ENCODE peak calls at places on chromosomes 2 and 18, in five cellular contexts. O is activated T-cell treated with anti-CD3 and anti-CD28 coated beads for 4 hours; R is DMS153; B is activated naive CD4-positive, alpha-beta T cell treated with anti-CD3 and anti-CD28 coated beads, Interleukin-2, amount 10 ng/mL, durations not matched to agents 7 days and 5 days; C is AG20443. I is an unnamed sample.

GRCh38 chr18:68714356-68714706 is 577 bp downstream of the TMX3 start:
- DNase-seq in B (peak), O (no peak), C (peak), R (no peak), I (no peak)

GRCh38 chr2:80338794-80339193 is 34.2 kb upstream of the LRRTM1 start:
- DNase-seq in O (no peak), C (no peak), B (no peak), R (no peak), I (no peak)

GRCh38 chr2:19187323-19188020 is 171.0 kb downstream of the OSR1 start:
- DNase-seq in R (no peak), B (no peak), O (no peak), C (peak), I (no peak)

GRCh38 chr2:159208449-159208848 is 78.1 kb downstream of the WDSUB1 start:
- DNase-seq in C (no peak), B (no peak), O (no peak), R (no peak), I (no peak)

GRCh38 chr2:55014962-55015939 is 35.0 kb downstream of the RTN4 start:
- DNase-seq in C (peak), R (no peak), B (peak), O (peak), I (peak)

GRCh38 chr18:76377359-76377756 is 117.7 kb downstream of the ZNF516 start:
- DNase-seq in R (no peak), B (no peak), O (no peak), C (no peak), I (no peak)

GRCh38 chr18:44682871-44683221 is 2.2 kb downstream of the SETBP1 start:
- DNase-seq in B (no peak), R (peak), C (no peak), O (no peak), I (no peak)

GRCh38 chr2:38740851-38741541 is 10.2 kb downstream of the SRSF7 start:
- DNase-seq in R (no peak), B (peak), O (no peak), C (peak), I (no peak)

GRCh38 chr18:9673296-9674251 is 34.5 kb upstream of the RAB31 start:
- DNase-seq in C (peak), R (peak), O (no peak), B (peak), I (no peak)

GRCh38 chr18:56505293-56505692 is 133.1 kb downstream of the TXNL1 start:
- DNase-seq in B (no peak), O (no peak), R (no peak), C (no peak), I (no peak)

GRCh38 chr2:95276244-95276887 is 2.1 kb downstream of the PROM2 start:
- DNase-seq in B (no peak), O (no peak), R (no peak), C (no peak), I (no peak)

GRCh38 chr2:30588891-30589495 is 141.9 kb downstream of the LCLAT1 start:
- DNase-seq in B (no peak), C (no peak), R (no peak), O (no peak), I (no peak)

GRCh38 chr2:100029460-100029859 is 112.9 kb downstream of the AFF3 start:
- DNase-seq in O (no peak), C (no peak), B (no peak), R (no peak), I (no peak)

GRCh38 chr2:149329068-149329467 is 1.3 kb upstream of the LYPD6 start:
- DNase-seq in C (peak), R (peak), O (no peak), B (no peak), I (no peak)

GRCh38 chr2:8539743-8540551 is 141.9 kb upstream of the ID2 start:
- DNase-seq in B (no peak), R (peak), O (no peak), C (no peak), I (no peak)

GRCh38 chr2:112488201-112488600 is 6.2 kb downstream of the TTL start:
- DNase-seq in B (no peak), C (no peak), O (no peak), R (no peak), I (no peak)

GRCh38 chr2:27078267-27079194 is at the start of gene EMILIN1:
- DNase-seq in O (no peak), R (no peak), B (no peak), C (peak), I (no peak)

GRCh38 chr2:168663993-168664392 is 138.4 kb upstream of the NOSTRIN start:
- DNase-seq in O (no peak), C (peak), R (peak), B (no peak), I (no peak)

GRCh38 chr2:240302933-240303332 is 132.5 kb upstream of the GPC1 start:
- DNase-seq in O (no peak), B (no peak), C (peak), R (no peak), I (no peak)